ENCODE peak calls at places on chromosomes 12 and 14, in eight cellular contexts. F is WERI-Rb-1, H is activated B cell treated with CpG ODN at 0.5 μM for 24 hours, E is lower leg skin, I is fibroblast of lung, T is AG09309, D is prostate gland, A is GM23338. B is an unnamed sample.

GRCh38 chr14:92670177-92670576 is 78.2 kb downstream of the LGMN start:
- DNase-seq in E (no peak), I (peak), D (no peak), H (no peak), F (no peak), T (peak), A (no peak), B (peak)

GRCh38 chr12:118052324-118053070 is 8.5 kb downstream of the WSB2 start:
- DNase-seq in H (no peak), F (no peak), I (peak), D (peak), A (peak), E (peak), T (peak), B (peak)

GRCh38 chr14:55572578-55572977 is 7.4 kb upstream of the KTN1 start:
- DNase-seq in F (no peak), E (no peak), D (no peak), T (no peak), H (no peak), A (no peak), I (no peak), B (no peak)

GRCh38 chr14:52596320-52596719 is 43.7 kb downstream of the GPR137C start:
- DNase-seq in F (no peak), H (no peak), T (no peak), D (no peak), E (no peak), I (no peak), A (peak), B (no peak)

GRCh38 chr14:91897121-91897701 is 29.9 kb upstream of the TC2N start:
- DNase-seq in A (peak), I (peak), E (no peak), F (no peak), D (peak), T (peak), H (no peak), B (peak)

GRCh38 chr12:92149563-92149962 is 3.9 kb upstream of the BTG1 start:
- DNase-seq in F (no peak), H (no peak), I (no peak), T (no peak), D (no peak), E (no peak), A (no peak), B (no peak)

GRCh38 chr14:30210630-30211029 is 283.0 kb upstream of the PRKD1 start:
- DNase-seq in F (no peak), D (no peak), E (no peak), I (peak), T (no peak), A (no peak), H (no peak), B (no peak)

GRCh38 chr14:94113908-94114588 is 3.5 kb downstream of the IFI27 start:
- DNase-seq in I (peak), F (no peak), A (no peak), H (no peak), T (no peak), E (peak), D (no peak), B (no peak)

GRCh38 chr14:102917469-102918211 is 4.8 kb upstream of the AMN start:
- DNase-seq in T (no peak), D (peak), I (peak), F (peak), A (peak), H (peak), E (no peak), B (no peak)

GRCh38 chr12:125738211-125738610 is 673.0 kb downstream of the AACS start:
- DNase-seq in A (no peak), T (no peak), I (no peak), F (no peak), E (no peak), D (no peak), H (no peak), B (no peak)

GRCh38 chr12:125734137-125734536 is 668.9 kb downstream of the AACS start:
- DNase-seq in D (no peak), T (no peak), H (no peak), E (no peak), I (no peak), A (peak), F (no peak), B (no peak)
- TF ChIP-seq CTCF in D (no peak), T (no peak), H (no peak), E (no peak), I (no peak), A (peak), F (no peak), B (no peak)

DNA sequence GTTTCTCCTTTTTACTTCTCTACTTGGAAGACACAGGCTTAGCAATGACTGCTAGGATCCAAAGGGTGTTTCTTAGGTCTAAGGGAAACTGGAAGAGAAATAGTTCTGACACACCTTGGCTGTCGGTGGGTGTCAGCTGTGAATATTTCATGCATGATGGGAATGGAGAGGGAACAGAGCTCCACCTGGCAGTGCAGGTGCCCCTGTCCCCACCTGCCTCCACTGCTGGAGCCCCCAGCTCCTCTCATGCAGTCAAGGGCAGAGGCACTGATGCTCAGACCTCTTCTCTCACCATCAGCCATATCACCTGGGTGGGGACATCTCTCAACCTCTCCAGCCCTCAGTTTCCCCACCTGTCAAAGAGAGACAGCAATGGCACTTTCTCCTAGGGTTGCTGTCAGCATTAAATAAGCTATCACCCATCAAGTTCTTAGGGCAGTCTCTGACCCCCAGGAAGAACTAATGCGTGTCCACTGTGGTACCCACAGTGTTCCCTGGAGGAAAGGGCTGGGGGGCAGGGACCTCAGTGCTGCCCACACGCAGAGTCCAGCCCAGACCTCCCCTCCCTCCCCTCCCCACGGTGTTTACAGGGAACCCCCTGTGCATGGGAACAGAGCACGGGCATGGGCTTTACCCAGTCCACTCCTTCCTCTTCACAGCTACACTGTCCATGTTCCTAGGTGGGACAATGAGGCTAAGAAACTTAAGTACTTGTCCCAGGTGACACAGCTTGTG is 69.1 kb downstream of the C14orf132 start:
- DNase-seq in I (no peak), A (peak), E (peak), T (no peak), F (no peak), D (no peak), H (no peak), B (no peak)
- TF ChIP-seq CTCF in I (no peak), A (peak), E (no peak), T (no peak), F (no peak), D (no peak), H (no peak), B (no peak)

DNA sequence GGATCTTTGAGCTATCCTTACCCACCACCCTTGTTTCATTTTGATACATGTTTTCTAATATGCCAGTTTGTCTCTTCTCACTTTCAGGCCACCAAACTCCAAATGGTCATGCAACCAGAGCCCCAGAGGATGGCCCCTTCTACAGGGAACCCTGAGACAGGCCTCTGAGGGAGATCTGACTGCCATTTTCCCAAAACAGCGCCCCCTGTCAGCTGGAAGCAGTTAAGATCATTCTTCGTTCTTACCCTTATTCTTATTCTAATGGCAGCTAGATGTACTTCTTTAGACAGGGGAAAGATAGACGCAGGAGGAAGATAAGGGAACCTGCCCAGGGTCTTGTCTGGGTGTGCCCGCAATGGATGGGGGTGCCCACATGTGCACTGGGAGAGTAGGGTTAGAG is 38.4 kb downstream of the C12orf56 start:
- DNase-seq in I (no peak), D (no peak), T (no peak), H (no peak), A (peak), F (no peak), E (no peak), B (no peak)
- TF ChIP-seq CTCF in I (no peak), D (no peak), T (no peak), H (no peak), A (peak), F (no peak), E (no peak), B (no peak)

GRCh38 chr14:59422069-59422881 is 42.9 kb downstream of the GPR135 start:
- DNase-seq in I (no peak), F (no peak), H (no peak), E (no peak), A (peak), D (no peak), T (no peak), B (no peak)
- TF ChIP-seq CTCF in I (peak), F (no peak), H (no peak), E (no peak), A (peak), D (peak), T (peak), B (peak)